ENCODE peak calls at places on chromosomes 11 and 22, in nine cellular contexts. X, K, L, T, W, Y, D, Z and U are unnamed samples.

GRCh38 chr11:128052912-128053641 is 534.3 kb downstream of the ETS1 start:
- DNase-seq in X (no peak), K (no peak), L (peak), T (no peak), W (no peak), Y (no peak), D (no peak), Z (no peak), U (no peak)

GRCh38 chr11:86214710-86215109 is 29.8 kb upstream of the EED start:
- DNase-seq in X (no peak), K (no peak), L (no peak), T (no peak), W (no peak), Y (no peak), D (no peak), Z (peak), U (no peak)

GRCh38 chr11:67656278-67656922 is 5.9 kb upstream of the ACY3 start:
- DNase-seq in X (no peak), K (no peak), L (no peak), T (no peak), W (no peak), Y (no peak), D (no peak), Z (no peak), U (no peak)

GRCh38 chr11:129143335-129143734 is 48.8 kb downstream of the ARHGAP32 start:
- DNase-seq in X (no peak), K (no peak), L (peak), T (peak), W (no peak), Y (no peak), D (no peak), Z (no peak), U (no peak)

GRCh38 chr11:1131033-1131911 is 26.5 kb upstream of the MUC5AC start:
- DNase-seq in X (no peak), K (no peak), L (no peak), T (no peak), W (no peak), Y (no peak), D (peak), Z (peak), U (no peak)

GRCh38 chr11:76654980-76655379 is 15.6 kb downstream of the LRRC32 start:
- DNase-seq in X (no peak), K (no peak), L (no peak), T (peak), W (no peak), Y (no peak), D (no peak), Z (no peak), U (no peak)

GRCh38 chr22:21449531-21450319 is 17.5 kb upstream of the TMEM191C start:
- DNase-seq in X (no peak), K (no peak), L (no peak), T (peak), W (no peak), Y (no peak), D (no peak), Z (no peak), U (no peak)

GRCh38 chr11:79100093-79100704 is 340.6 kb downstream of the TENM4 start:
- DNase-seq in X (peak), K (peak), L (peak), T (no peak), W (peak), Y (no peak), D (no peak), Z (peak), U (no peak)

GRCh38 chr22:22884010-22884887 is 3.4 kb upstream of the IGLL5 start:
- DNase-seq in X (peak), K (peak), L (peak), T (peak), W (no peak), Y (peak), D (no peak), Z (peak), U (peak)

GRCh38 chr22:44752285-44753188 is at the start of gene ARHGAP8:
- DNase-seq in X (peak), K (no peak), L (no peak), T (no peak), W (no peak), Y (peak), D (peak), Z (no peak), U (no peak)

GRCh38 chr11:79675081-79675480 is 234.3 kb upstream of the TENM4 start:
- DNase-seq in X (no peak), K (no peak), L (no peak), T (no peak), W (no peak), Y (no peak), D (no peak), Z (no peak), U (no peak)

GRCh38 chr11:16897460-16898061 is 116.7 kb downstream of the PLEKHA7 start:
- DNase-seq in X (peak), K (no peak), L (no peak), T (no peak), W (peak), Y (no peak), D (peak), Z (no peak), U (no peak)

GRCh38 chr11:126575849-126576248 is 220.4 kb downstream of the ST3GAL4 start:
- DNase-seq in X (no peak), K (no peak), L (no peak), T (no peak), W (no peak), Y (no peak), D (no peak), Z (no peak), U (no peak)

GRCh38 chr11:14582835-14583234 is 60.8 kb upstream of the PDE3B start:
- DNase-seq in X (no peak), K (no peak), L (no peak), T (no peak), W (no peak), Y (no peak), D (no peak), Z (no peak), U (no peak)

GRCh38 chr11:7170431-7170830 is 81.3 kb upstream of the SYT9 start:
- DNase-seq in X (no peak), K (no peak), L (peak), T (no peak), W (no peak), Y (no peak), D (no peak), Z (no peak), U (no peak)

GRCh38 chr11:6992457-6993431 is 27.4 kb downstream of the ZNF214 start:
- DNase-seq in X (no peak), K (no peak), L (peak), T (no peak), W (no peak), Y (no peak), D (no peak), Z (no peak), U (no peak)

GRCh38 chr22:20146777-20147176 is 4.1 kb downstream of the CCDC188 start:
- DNase-seq in X (no peak), K (no peak), L (no peak), T (no peak), W (no peak), Y (no peak), D (no peak), Z (peak), U (no peak)

GRCh38 chr22:39559456-39560105 is 11.0 kb upstream of the CACNA1I start:
- DNase-seq in X (no peak), K (peak), L (no peak), T (no peak), W (no peak), Y (no peak), D (no peak), Z (peak), U (no peak)

GRCh38 chr11:17171342-17171741 is 36.4 kb downstream of the PIK3C2A start:
- DNase-seq in X (no peak), K (no peak), L (peak), T (no peak), W (no peak), Y (no peak), D (no peak), Z (no peak), U (no peak)

GRCh38 chr11:84292955-84293354 is 1006.8 kb upstream of the CCDC90B start:
- DNase-seq in X (no peak), K (no peak), L (no peak), T (no peak), W (no peak), Y (no peak), D (no peak), Z (no peak), U (no peak)

GRCh38 chr11:103730151-103730940 is 306.1 kb upstream of the DDI1 start:
- DNase-seq in X (no peak), K (no peak), L (peak), T (no peak), W (no peak), Y (no peak), D (peak), Z (no peak), U (no peak)

GRCh38 chr11:122808494-122808893 is 29.8 kb upstream of the CRTAM start:
- DNase-seq in X (no peak), K (no peak), L (no peak), T (no peak), W (no peak), Y (no peak), D (no peak), Z (peak), U (no peak)

GRCh38 chr11:59289782-59290181 is 68.9 kb upstream of the OR5AN1 start:
- DNase-seq in X (no peak), K (no peak), L (no peak), T (no peak), W (no peak), Y (no peak), D (no peak), Z (no peak), U (no peak)

GRCh38 chr11:11351042-11351586 is 1.9 kb downstream of the CSNK2A3 start:
- DNase-seq in X (no peak), K (no peak), L (no peak), T (no peak), W (no peak), Y (no peak), D (no peak), Z (no peak), U (no peak)

GRCh38 chr22:44352378-44353062 is 39.8 kb upstream of the SHISAL1 start:
- DNase-seq in X (no peak), K (no peak), L (no peak), T (no peak), W (no peak), Y (no peak), D (no peak), Z (no peak), U (no peak)

GRCh38 chr11:114040706-114041211 is 18.8 kb upstream of the ZBTB16 start:
- DNase-seq in X (no peak), K (no peak), L (peak), T (no peak), W (no peak), Y (no peak), D (no peak), Z (no peak), U (no peak)

GRCh38 chr11:103525069-103525468 is 415.8 kb downstream of the DYNC2H1 start:
- DNase-seq in X (no peak), K (no peak), L (peak), T (no peak), W (no peak), Y (no peak), D (no peak), Z (no peak), U (no peak)